ENCODE peak calls at places on chromosomes 7 and 10, in six cellular contexts. K is K562, D is HepG2, Y is GM12878, U is H1, G is GM12891. E is an unnamed sample.

GRCh38 chr10:1739751-1740150 is 2.4 kb upstream of the ADARB2 start:
- DNase-seq in K (no peak), D (no peak), Y (no peak), U (no peak), G (no peak), E (no peak)

GRCh38 chr7:18546576-18546975 is 51.0 kb downstream of the HDAC9 start:
- DNase-seq in K (no peak), D (no peak), Y (no peak), U (no peak), G (no peak), E (no peak)

GRCh38 chr7:158028290-158028941 is 559.2 kb downstream of the PTPRN2 start:
- DNase-seq in K (no peak), D (peak; percentile 72), Y (no peak), U (no peak), G (no peak), E (no peak)

GRCh38 chr7:83142365-83142764 is 20.3 kb downstream of the PCLO start:
- DNase-seq in K (no peak), D (no peak), Y (no peak), U (no peak), G (no peak), E (no peak)

GRCh38 chr7:23864984-23865383 is 155.0 kb downstream of the STK31 start:
- DNase-seq in K (no peak), D (no peak), Y (no peak), U (no peak), G (no peak), E (no peak)

GRCh38 chr10:50968386-50969091 is 83.1 kb upstream of the A1CF start:
- DNase-seq in K (no peak), D (no peak), Y (no peak), U (no peak), G (no peak), E (no peak)

GRCh38 chr10:87505366-87506113 is 847 bp downstream of the MINPP1 start:
- DNase-seq in K (peak; percentile 77), D (peak; percentile 60), Y (no peak), U (no peak), G (peak; percentile 30), E (peak; percentile 43)

GRCh38 chr10:5285186-5285585 is 79.6 kb upstream of the UCN3 start:
- DNase-seq in K (no peak), D (no peak), Y (no peak), U (no peak), G (no peak), E (no peak)

DNA sequence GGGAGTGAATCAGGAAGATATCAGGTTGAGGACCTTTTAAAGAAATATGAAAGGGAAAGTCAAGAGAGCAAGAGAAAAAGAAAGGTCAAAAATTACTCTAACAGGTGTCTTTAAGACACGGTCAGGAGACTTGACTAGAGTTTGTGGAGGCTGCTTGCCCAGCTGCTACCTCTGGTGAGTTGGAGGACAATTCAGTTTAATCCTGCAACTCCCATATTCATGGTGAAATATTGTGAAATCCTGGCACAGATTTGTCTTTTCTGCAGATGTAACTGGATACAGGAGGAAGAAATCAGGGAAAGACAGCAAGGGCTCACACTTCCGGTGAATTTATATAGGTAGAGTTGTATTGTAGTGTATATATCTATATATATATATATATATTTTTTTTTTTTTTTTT is 93.5 kb downstream of the AKAP9 start:
- DNase-seq in K (no peak), D (no peak), Y (no peak), U (no peak), G (no peak), E (no peak)
- TF ChIP-seq POLR2A in K (no peak), D (no peak), Y (no peak), U (no peak), G (no peak), E (no peak)

GRCh38 chr10:24462340-24462739 is 253.4 kb downstream of the KIAA1217 start:
- DNase-seq in K (no peak), D (no peak), Y (no peak), U (no peak), G (no peak), E (no peak)

GRCh38 chr10:24465899-24466615 is 257.1 kb downstream of the KIAA1217 start:
- DNase-seq in K (peak; percentile 8), D (peak; percentile 92), Y (peak; percentile 45), U (no peak), G (no peak), E (no peak)

GRCh38 chr10:24465124-24465874 is 256.4 kb downstream of the KIAA1217 start:
- DNase-seq in K (no peak), D (no peak), Y (no peak), U (no peak), G (no peak), E (no peak)

GRCh38 chr10:24462889-24463552 is 254.1 kb downstream of the KIAA1217 start:
- DNase-seq in K (no peak), D (no peak), Y (no peak), U (no peak), G (no peak), E (no peak)

GRCh38 chr10:24463683-24464426 is 254.9 kb downstream of the KIAA1217 start:
- DNase-seq in K (no peak), D (no peak), Y (no peak), U (no peak), G (no peak), E (no peak)
- TF ChIP-seq POLR2AphosphoS5 in K (no peak), D (no peak), Y (no peak), U (no peak), G (no peak), E (no peak)

GRCh38 chr10:6292741-6293151 is 90.0 kb downstream of the PFKFB3 start:
- DNase-seq in K (no peak), D (no peak), Y (no peak), U (no peak), G (no peak), E (no peak)
- TF ChIP-seq TAF1 in K (no peak), D (no peak), Y (no peak), U (no peak), G (no peak), E (no peak)

DNA sequence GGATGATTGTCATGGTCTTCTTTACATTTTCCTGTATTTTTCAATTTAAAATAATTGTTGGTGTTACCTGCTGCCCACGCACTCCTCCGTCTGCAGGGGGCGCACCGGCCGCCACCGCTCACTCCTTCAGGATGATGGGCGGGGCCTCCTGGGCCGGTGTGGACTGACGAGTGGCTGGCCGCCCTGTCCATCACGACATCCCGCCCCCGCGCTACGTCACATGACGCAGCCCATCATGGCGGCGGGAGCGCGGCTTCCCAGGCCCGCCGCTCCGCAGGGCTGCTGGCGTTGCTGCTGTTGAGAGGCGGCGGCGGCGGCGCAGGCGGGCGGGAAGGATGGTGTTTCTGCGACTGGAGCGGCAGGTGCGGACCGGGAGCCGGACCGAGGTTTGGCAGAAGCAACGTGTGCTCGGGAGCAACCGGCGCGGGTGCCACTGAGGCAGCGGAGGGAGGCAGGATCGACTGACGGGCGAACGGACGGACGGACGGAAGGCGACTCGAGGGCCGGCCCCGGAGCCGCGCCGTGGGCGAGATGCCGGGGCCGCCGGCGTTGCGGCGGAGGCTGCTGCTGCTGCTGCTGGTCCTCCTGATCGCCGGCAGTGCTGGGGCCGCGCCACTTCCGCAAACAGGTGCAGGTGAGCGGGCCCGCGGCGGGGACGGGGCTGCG is at the start of gene LMTK2:
- DNase-seq in K (peak; percentile 97), D (peak; percentile 81), Y (peak; percentile 65), U (peak; percentile 100), G (peak; percentile 85), E (peak; percentile 83)
- TF ChIP-seq POLR2A in K (peak; percentile 96), D (peak; percentile 84), Y (peak; percentile 99), U (peak; percentile 81), G (peak; percentile 67), E (peak; percentile 88)